ENCODE peak calls at places on chromosomes 3 and 15, in ten cellular contexts. Q, N, P, A, T, H, D, Z, M and J are unnamed samples.

GRCh38 chr3:12993022-12993622 is 80.1 kb downstream of the IQSEC1 start:
- DNase-seq in M (no peak), H (no peak), A (peak; percentile 46), P (peak; percentile 23), N (no peak), T (no peak), D (no peak), Z (peak; percentile 94), Q (peak; percentile 94), J (no peak)

GRCh38 chr15:64667736-64668161 is 107.6 kb downstream of the RBPMS2 start:
- DNase-seq in P (no peak), Z (no peak), A (no peak), T (no peak), H (no peak), Q (peak; percentile 51), M (no peak), D (peak; percentile 11), N (no peak), J (peak; percentile 28)

GRCh38 chr3:55634345-55634744 is 147.2 kb upstream of the WNT5A start:
- DNase-seq in A (no peak), P (no peak), H (no peak), D (no peak), T (no peak), Q (no peak), M (no peak), N (no peak), Z (no peak), J (no peak)

GRCh38 chr3:18454766-18455165 is 29.6 kb upstream of the SATB1 start:
- DNase-seq in T (no peak), A (no peak), D (no peak), P (no peak), N (no peak), Z (no peak), H (no peak), Q (no peak), M (no peak), J (no peak)

GRCh38 chr3:153639634-153640033 is 477.6 kb downstream of the RAP2B start:
- DNase-seq in M (no peak), Z (no peak), P (no peak), T (no peak), D (no peak), N (no peak), A (no peak), H (no peak), Q (no peak), J (no peak)

GRCh38 chr15:55289011-55289572 is 521 bp downstream of the RAB27A start:
- DNase-seq in H (no peak), A (peak; percentile 65), T (peak; percentile 50), N (peak; percentile 67), Z (peak; percentile 80), D (no peak), P (peak; percentile 40), M (peak; percentile 32), Q (peak; percentile 57), J (no peak)

GRCh38 chr15:43550527-43551363 is 33.3 kb downstream of the MAP1A start:
- DNase-seq in P (no peak), Z (no peak), H (no peak), A (no peak), D (no peak), T (no peak), M (no peak), N (no peak), Q (no peak), J (peak; percentile 74)

GRCh38 chr3:31370093-31370666 is 162.5 kb upstream of the STT3B start:
- DNase-seq in T (no peak), Q (no peak), Z (no peak), A (no peak), N (no peak), D (no peak), P (no peak), M (no peak), H (no peak), J (no peak)

DNA sequence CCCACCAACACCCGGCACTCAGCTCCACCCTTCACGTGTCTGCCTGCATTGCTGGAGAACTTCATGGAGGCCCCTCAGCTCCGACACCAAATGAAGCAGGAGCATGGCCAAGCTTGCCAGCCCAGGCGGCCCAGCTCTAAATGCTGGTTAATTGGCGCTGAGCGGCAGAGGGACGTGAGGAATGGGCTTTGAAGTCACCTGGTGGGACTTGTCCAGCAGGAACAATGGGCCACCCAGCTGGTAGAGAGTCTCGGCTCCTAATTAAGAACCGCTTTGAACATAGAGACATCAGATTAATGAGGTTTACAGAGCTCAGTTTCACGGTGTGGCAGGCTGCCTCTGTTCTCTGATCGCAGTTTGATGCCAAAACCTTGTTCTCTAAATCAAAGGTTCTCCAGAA is 77.5 kb upstream of the LINGO1 start:
- DNase-seq in Q (no peak), D (no peak), N (no peak), H (no peak), M (no peak), Z (no peak), T (no peak), A (no peak), P (no peak), J (no peak)
- H3K27me3 ChIP-seq in Q (no peaks in the 10 kb centered on the region), D (no peaks in the 10 kb centered on the region), N (no peaks in the 10 kb centered on the region), H (no peaks in the 10 kb centered on the region), M (peaks cover 84% of the 10 kb centered on the region), Z (no peaks in the 10 kb centered on the region), T (no peaks in the 10 kb centered on the region), A (no peaks in the 10 kb centered on the region), P (peaks cover 7% of the 10 kb centered on the region), J (peaks cover 4% of the 10 kb centered on the region)

GRCh38 chr15:40137011-40137906 is 23.6 kb upstream of the BUB1B start:
- DNase-seq in M (no peak), T (no peak), N (no peak), D (no peak), H (no peak), P (peak; percentile 25), A (no peak), Z (peak; percentile 71), Q (peak; percentile 68), J (no peak)

GRCh38 chr15:40133544-40133943 is 24.9 kb upstream of the BMF start:
- DNase-seq in A (no peak), N (no peak), D (no peak), T (no peak), M (no peak), Z (no peak), Q (no peak), H (no peak), P (no peak), J (no peak)

GRCh38 chr15:40130799-40131502 is 22.3 kb upstream of the BMF start:
- DNase-seq in Q (no peak), M (no peak), D (peak; percentile 29), N (no peak), T (no peak), P (no peak), A (no peak), H (no peak), Z (no peak), J (no peak)

GRCh38 chr15:40137907-40138570 is 22.8 kb upstream of the BUB1B start:
- DNase-seq in D (no peak), Q (no peak), M (no peak), N (no peak), H (no peak), A (no peak), T (no peak), Z (no peak), P (no peak), J (no peak)

DNA sequence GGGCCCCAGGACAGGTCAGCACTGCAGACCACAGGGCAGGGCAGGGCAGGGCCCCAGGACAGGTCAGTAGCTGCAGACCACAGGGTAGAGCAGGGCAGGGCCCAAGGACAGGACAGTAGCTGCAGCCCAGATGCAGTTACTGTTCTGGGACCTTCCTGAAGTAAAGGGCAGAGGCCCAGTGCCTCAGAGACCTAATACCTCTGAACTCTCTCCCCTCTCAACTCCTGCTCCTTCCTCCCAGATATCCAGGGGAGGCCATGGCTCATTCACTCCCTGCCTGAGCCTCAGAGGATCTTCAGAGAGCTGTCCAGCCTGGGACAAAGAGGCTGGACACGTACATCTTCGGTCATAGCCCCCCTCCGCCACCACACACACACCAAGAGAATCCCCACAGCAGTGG is 24.4 kb upstream of the BUB1B start:
- DNase-seq in H (no peak), T (no peak), P (no peak), A (no peak), M (no peak), D (no peak), N (no peak), Q (no peak), Z (no peak), J (no peak)
- H3K4me3 ChIP-seq in H (no peak overlapping the region), T (no peak overlapping the region), P (no peak overlapping the region), A (no peak overlapping the region), M (no peak overlapping the region), D (no peak overlapping the region), N (no peak overlapping the region), Q (no peak overlapping the region), Z (no peak overlapping the region), J (no peak overlapping the region)

DNA sequence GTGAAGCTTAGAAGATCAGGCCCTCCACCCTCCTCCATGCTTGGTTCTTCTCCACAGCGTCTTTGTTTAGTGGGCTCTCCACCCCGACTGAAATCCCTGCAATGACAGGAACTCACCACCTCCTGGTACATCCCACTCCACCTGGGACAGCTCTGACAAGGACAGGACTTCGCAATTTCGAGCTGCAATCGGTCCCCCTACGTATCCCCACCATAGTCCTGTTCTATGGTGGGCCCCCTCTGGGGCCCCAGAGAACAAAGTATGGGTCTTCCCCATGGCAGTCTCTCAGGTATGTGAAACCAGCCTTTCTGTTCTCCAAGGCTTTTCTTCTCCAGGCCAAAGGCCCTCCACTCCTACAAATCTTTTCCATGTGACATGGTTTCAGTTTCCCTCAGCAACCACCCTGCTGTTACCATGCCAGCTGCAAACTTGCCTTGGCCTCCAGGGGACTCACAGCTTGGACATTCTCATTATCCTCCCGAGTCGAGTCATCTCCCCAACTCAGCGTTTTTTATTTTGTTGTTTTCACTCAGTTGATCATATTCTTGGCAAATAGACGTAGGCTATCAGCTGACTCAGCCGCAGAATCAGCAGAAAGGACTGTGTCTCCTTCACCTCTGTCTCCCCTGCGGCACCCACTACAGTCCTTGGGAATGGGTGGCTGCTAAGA is 233.3 kb downstream of the OPA1 start:
- DNase-seq in P (peak; percentile 53), D (no peak), A (no peak), Z (peak; percentile 60), H (no peak), Q (no peak), M (peak; percentile 93), N (no peak), T (peak; percentile 47), J (no peak)
- H3K27me3 ChIP-seq in P (no peaks in the 10 kb centered on the region), D (no peaks in the 10 kb centered on the region), A (no peaks in the 10 kb centered on the region), Z (no peaks in the 10 kb centered on the region), H (no peaks in the 10 kb centered on the region), Q (no peaks in the 10 kb centered on the region), M (no peaks in the 10 kb centered on the region), N (no peaks in the 10 kb centered on the region), T (no peaks in the 10 kb centered on the region), J (peaks cover 7% of the 10 kb centered on the region)

GRCh38 chr3:114452176-114452744 is 158.4 kb downstream of the TIGIT start:
- DNase-seq in N (no peak), Q (no peak), T (no peak), M (no peak), D (no peak), P (no peak), A (no peak), Z (no peak), H (no peak), J (no peak)
- H3K4me3 ChIP-seq in N (no peak overlapping the region), Q (no peak overlapping the region), T (peak overlapping the region; percentile 19), M (no peak overlapping the region), D (peak overlapping the region; percentile 58), P (no peak overlapping the region), A (no peak overlapping the region), Z (no peak overlapping the region), H (no peak overlapping the region), J (no peak overlapping the region)